ENCODE peak calls at places on chromosomes 4 and X, in five cellular contexts. One of them, this sample, is unnamed.

GRCh38 chrX:22041931-22042530 is 9.9 kb downstream of the PHEX start:
- DNase-seq in ascending aorta: no peak
- DNase-seq in H7: no peak
- DNase-seq in foreskin fibroblast: peak
- DNase-seq in SJSA1: no peak
- DNase-seq in this sample: no peak

GRCh38 chrX:44675364-44676024 is 132.8 kb upstream of the FUNDC1 start:
- DNase-seq in H7: no peak
- DNase-seq in SJSA1: peak
- DNase-seq in foreskin fibroblast: peak
- DNase-seq in ascending aorta: no peak
- DNase-seq in this sample: peak

GRCh38 chr4:95288552-95288951 is 260.2 kb downstream of the UNC5C start:
- DNase-seq in H7: no peak
- DNase-seq in foreskin fibroblast: no peak
- DNase-seq in SJSA1: no peak
- DNase-seq in ascending aorta: no peak
- DNase-seq in this sample: no peak

GRCh38 chrX:65690057-65690855 is 22.8 kb downstream of the MSN start:
- DNase-seq in foreskin fibroblast: peak
- DNase-seq in ascending aorta: peak
- DNase-seq in H7: no peak
- DNase-seq in SJSA1: peak
- DNase-seq in this sample: no peak

GRCh38 chr4:142129931-142130330 is 493.5 kb downstream of the IL15 start:
- DNase-seq in ascending aorta: no peak
- DNase-seq in foreskin fibroblast: peak
- DNase-seq in SJSA1: no peak
- DNase-seq in H7: no peak
- DNase-seq in this sample: no peak

GRCh38 chr4:42151568-42152506 is 618 bp downstream of the BEND4 start:
- DNase-seq in foreskin fibroblast: peak
- DNase-seq in SJSA1: no peak
- DNase-seq in ascending aorta: no peak
- DNase-seq in H7: peak
- DNase-seq in this sample: no peak

GRCh38 chr4:6371827-6372226 is 100.6 kb downstream of the PPP2R2C start:
- DNase-seq in H7: no peak
- DNase-seq in SJSA1: no peak
- DNase-seq in foreskin fibroblast: no peak
- DNase-seq in ascending aorta: no peak
- DNase-seq in this sample: no peak

GRCh38 chrX:46447384-46447783 is 97.8 kb downstream of the ZNF674 start:
- DNase-seq in foreskin fibroblast: peak
- DNase-seq in SJSA1: no peak
- DNase-seq in H7: no peak
- DNase-seq in ascending aorta: no peak
- DNase-seq in this sample: no peak

GRCh38 chr4:167903291-167903721 is 189.0 kb upstream of the ANXA10 start:
- DNase-seq in SJSA1: no peak
- DNase-seq in ascending aorta: no peak
- DNase-seq in foreskin fibroblast: peak
- DNase-seq in H7: no peak
- DNase-seq in this sample: no peak

GRCh38 chrX:151704023-151704663 is 8.9 kb downstream of the PRRG3 start:
- DNase-seq in SJSA1: no peak
- DNase-seq in ascending aorta: no peak
- DNase-seq in foreskin fibroblast: no peak
- DNase-seq in H7: no peak
- DNase-seq in this sample: no peak

GRCh38 chr4:102447413-102447812 is 53.7 kb upstream of the NFKB1 start:
- DNase-seq in foreskin fibroblast: no peak
- DNase-seq in H7: no peak
- DNase-seq in SJSA1: no peak
- DNase-seq in ascending aorta: no peak
- DNase-seq in this sample: no peak

GRCh38 chr4:111362891-111363290 is 740.0 kb upstream of the PITX2 start:
- DNase-seq in H7: no peak
- DNase-seq in ascending aorta: no peak
- DNase-seq in foreskin fibroblast: peak
- DNase-seq in SJSA1: no peak
- DNase-seq in this sample: peak

GRCh38 chrX:149829751-149830191 is 48.0 kb downstream of the MAGEA9 start:
- DNase-seq in SJSA1: peak
- DNase-seq in ascending aorta: no peak
- DNase-seq in H7: no peak
- DNase-seq in foreskin fibroblast: peak
- DNase-seq in this sample: no peak

GRCh38 chr4:177519481-177520270 is 77.4 kb upstream of the AGA start:
- DNase-seq in ascending aorta: no peak
- DNase-seq in H7: no peak
- DNase-seq in foreskin fibroblast: no peak
- DNase-seq in SJSA1: no peak
- DNase-seq in this sample: no peak

GRCh38 chrX:123256378-123256777 is 72.3 kb downstream of the GRIA3 start:
- DNase-seq in ascending aorta: no peak
- DNase-seq in foreskin fibroblast: no peak
- DNase-seq in H7: no peak
- DNase-seq in SJSA1: no peak
- DNase-seq in this sample: no peak

GRCh38 chrX:50081282-50081955 is 119.4 kb downstream of the AKAP4 start:
- DNase-seq in H7: no peak
- DNase-seq in ascending aorta: no peak
- DNase-seq in foreskin fibroblast: peak
- DNase-seq in SJSA1: no peak
- DNase-seq in this sample: no peak

GRCh38 chr4:78024085-78024484 is 33.0 kb upstream of the FRAS1 start:
- DNase-seq in H7: no peak
- DNase-seq in foreskin fibroblast: peak
- DNase-seq in ascending aorta: no peak
- DNase-seq in SJSA1: no peak
- DNase-seq in this sample: no peak

GRCh38 chr4:53057679-53058078 is 195.6 kb downstream of the RASL11B start:
- DNase-seq in SJSA1: no peak
- DNase-seq in ascending aorta: no peak
- DNase-seq in foreskin fibroblast: no peak
- DNase-seq in H7: no peak
- DNase-seq in this sample: no peak

GRCh38 chrX:12002876-12003275 is 135.4 kb upstream of the FRMPD4 start:
- DNase-seq in H7: no peak
- DNase-seq in SJSA1: no peak
- DNase-seq in foreskin fibroblast: peak
- DNase-seq in ascending aorta: no peak
- DNase-seq in this sample: no peak

GRCh38 chr4:177220376-177220775 is 89.3 kb upstream of the NEIL3 start:
- DNase-seq in ascending aorta: no peak
- DNase-seq in H7: no peak
- DNase-seq in SJSA1: no peak
- DNase-seq in foreskin fibroblast: peak
- DNase-seq in this sample: no peak

GRCh38 chr4:121462660-121463261 is 81.9 kb upstream of the QRFPR start:
- DNase-seq in foreskin fibroblast: peak
- DNase-seq in SJSA1: no peak
- DNase-seq in H7: peak
- DNase-seq in ascending aorta: no peak
- DNase-seq in this sample: peak

GRCh38 chrX:153438522-153438921 is 7.3 kb downstream of the TREX2 start:
- DNase-seq in ascending aorta: no peak
- DNase-seq in SJSA1: no peak
- DNase-seq in foreskin fibroblast: peak
- DNase-seq in H7: peak
- DNase-seq in this sample: no peak

GRCh38 chrX:121931567-121931966 is 884.2 kb downstream of the GLUD2 start:
- DNase-seq in foreskin fibroblast: no peak
- DNase-seq in H7: no peak
- DNase-seq in SJSA1: no peak
- DNase-seq in ascending aorta: no peak
- DNase-seq in this sample: no peak

GRCh38 chr4:2482693-2483092 is 13.8 kb downstream of the RNF4 start:
- DNase-seq in SJSA1: no peak
- DNase-seq in foreskin fibroblast: peak
- DNase-seq in H7: no peak
- DNase-seq in ascending aorta: no peak
- DNase-seq in this sample: no peak

GRCh38 chrX:30573125-30573524 is 4.4 kb downstream of the TASL start:
- DNase-seq in ascending aorta: no peak
- DNase-seq in foreskin fibroblast: no peak
- DNase-seq in SJSA1: no peak
- DNase-seq in H7: no peak
- DNase-seq in this sample: no peak
- H3K4me3 ChIP-seq in ascending aorta: no peak
- H3K4me3 ChIP-seq in foreskin fibroblast: no peak
- H3K4me3 ChIP-seq in SJSA1: no peak
- H3K4me3 ChIP-seq in H7: no peak
- H3K4me3 ChIP-seq in this sample: no peak

DNA sequence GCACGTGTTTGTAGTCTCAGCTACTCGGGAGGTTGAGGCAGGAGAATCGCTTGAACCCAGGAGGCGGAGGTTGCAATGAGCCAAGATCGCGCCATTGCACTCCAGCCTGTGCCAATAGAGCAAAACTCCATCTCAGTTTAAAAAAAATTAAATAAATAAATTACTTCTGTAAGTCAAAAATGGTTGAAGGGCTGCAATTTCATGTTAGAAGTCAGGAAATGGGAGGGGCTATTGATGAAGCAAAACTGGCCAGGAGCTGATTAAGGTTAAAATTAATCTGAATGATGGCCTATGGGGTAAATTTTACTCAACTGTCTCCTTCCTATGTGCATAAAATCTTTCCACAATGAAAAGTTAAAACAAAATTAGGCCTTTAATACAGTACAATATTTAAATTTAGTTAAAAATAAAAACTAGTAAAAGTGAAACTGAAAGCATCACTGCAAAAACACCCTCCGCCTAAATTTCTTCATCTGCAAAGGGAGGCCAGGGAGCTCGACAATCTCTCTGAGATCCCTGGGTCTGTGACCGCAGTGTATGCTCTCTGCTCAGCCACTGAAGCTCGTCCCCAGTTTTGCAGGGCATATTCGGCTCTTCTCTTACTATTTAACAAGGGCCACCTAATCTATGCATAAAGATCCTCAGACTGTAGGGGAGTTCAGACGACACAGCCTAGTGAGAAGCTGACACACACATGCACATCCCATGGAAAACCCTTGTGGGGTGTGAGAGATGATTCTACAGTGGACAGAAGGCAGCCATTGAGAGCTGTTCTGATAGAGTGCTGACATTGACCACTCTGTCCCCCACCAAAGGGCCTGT is 57.2 kb downstream of the IRF2 start:
- DNase-seq in ascending aorta: no peak
- DNase-seq in SJSA1: no peak
- DNase-seq in H7: no peak
- DNase-seq in foreskin fibroblast: no peak
- DNase-seq in this sample: no peak
- H3K4me3 ChIP-seq in ascending aorta: peak
- H3K4me3 ChIP-seq in SJSA1: peak
- H3K4me3 ChIP-seq in H7: no peak
- H3K4me3 ChIP-seq in foreskin fibroblast: peak
- H3K4me3 ChIP-seq in this sample: no peak

DNA sequence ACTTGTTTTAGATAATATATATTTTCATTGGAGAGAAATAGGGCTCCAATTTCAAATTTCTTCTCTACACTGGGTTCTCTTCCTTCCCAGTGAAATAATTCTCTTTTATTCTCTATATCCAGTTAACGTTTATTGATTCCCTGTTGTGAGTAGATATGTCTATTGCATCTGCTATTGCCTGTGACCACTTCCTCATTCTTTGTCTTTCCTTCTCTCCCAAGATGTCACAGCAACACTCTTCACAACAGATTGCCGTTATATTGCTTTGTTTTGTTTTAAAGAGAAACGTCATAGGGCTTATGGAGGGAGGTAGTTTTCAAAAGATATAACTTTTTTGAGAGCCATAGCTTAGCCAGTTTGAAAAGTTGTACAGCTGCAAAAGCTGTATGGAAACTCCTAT is 343.8 kb downstream of the ARHGAP24 start:
- DNase-seq in ascending aorta: no peak
- DNase-seq in H7: no peak
- DNase-seq in SJSA1: no peak
- DNase-seq in foreskin fibroblast: no peak
- DNase-seq in this sample: no peak
- H3K4me3 ChIP-seq in ascending aorta: no peak
- H3K4me3 ChIP-seq in H7: no peak
- H3K4me3 ChIP-seq in SJSA1: no peak
- H3K4me3 ChIP-seq in foreskin fibroblast: no peak
- H3K4me3 ChIP-seq in this sample: no peak

DNA sequence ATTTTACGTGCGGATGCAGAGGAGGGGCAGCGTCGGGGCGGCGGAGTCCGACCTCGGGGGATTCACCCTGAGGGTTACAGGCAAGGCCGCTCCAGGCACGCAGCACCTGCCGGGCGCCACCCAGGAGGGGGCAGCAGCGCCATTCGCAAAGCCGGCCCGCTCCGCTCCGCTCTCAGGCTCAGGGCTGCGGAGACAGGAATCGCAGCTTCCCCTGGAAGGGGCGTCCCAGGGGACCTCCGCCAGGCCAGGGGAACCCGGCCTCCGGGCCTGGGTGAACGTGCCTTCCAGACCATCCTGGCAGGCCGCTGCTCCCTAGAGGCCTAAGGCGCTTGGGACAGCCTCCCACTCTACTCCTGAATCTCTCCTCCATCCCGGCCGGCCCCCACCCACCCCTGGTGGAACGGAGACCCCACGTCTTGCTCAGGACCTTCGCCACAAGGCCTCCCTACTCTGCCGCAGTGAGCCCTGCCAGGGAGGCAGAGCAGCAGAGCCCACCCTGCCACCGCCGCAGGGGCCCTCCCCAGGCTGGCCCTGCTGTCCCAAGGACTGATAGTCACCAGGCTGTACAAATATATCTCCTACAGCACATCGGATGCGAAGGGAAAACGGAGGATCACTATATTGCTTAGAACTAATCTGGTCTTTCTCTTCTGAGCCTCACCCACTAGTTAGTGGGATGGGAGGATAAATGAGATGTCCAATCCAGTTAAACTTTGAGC is 114.9 kb downstream of the SMIM20 start:
- DNase-seq in SJSA1: no peak
- DNase-seq in foreskin fibroblast: peak
- DNase-seq in ascending aorta: peak
- DNase-seq in H7: peak
- DNase-seq in this sample: no peak
- H3K4me3 ChIP-seq in SJSA1: no peak
- H3K4me3 ChIP-seq in foreskin fibroblast: no peak
- H3K4me3 ChIP-seq in ascending aorta: peak
- H3K4me3 ChIP-seq in H7: peak
- H3K4me3 ChIP-seq in this sample: no peak